ENCODE peak calls at places on chromosomes 2 and 18, in seven cellular contexts. F is thoracic aorta, B is heart right ventricle, J is Karpas-422, V is kidney epithelial cell, X is skeletal muscle cell, E is transverse colon. P is an unnamed sample.

GRCh38 chr2:235350234-235350633 is 143.6 kb upstream of the AGAP1 start:
- DNase-seq in V (no peak), X (no peak), B (no peak), J (no peak), E (no peak), F (no peak), P (no peak)

GRCh38 chr2:241772063-241772499 is 4.5 kb upstream of the GAL3ST2 start:
- DNase-seq in B (no peak), V (no peak), F (no peak), X (no peak), E (no peak), J (peak; percentile 77), P (no peak)

GRCh38 chr18:44325903-44326650 is 354.6 kb upstream of the SETBP1 start:
- DNase-seq in J (peak; percentile 82), B (no peak), E (peak; percentile 66), F (no peak), V (no peak), X (peak; percentile 35), P (peak; percentile 66)

GRCh38 chr18:44599409-44599808 is 81.3 kb upstream of the SETBP1 start:
- DNase-seq in E (no peak), B (peak; percentile 26), X (no peak), J (no peak), V (no peak), F (no peak), P (peak; percentile 55)

GRCh38 chr2:78521938-78522337 is 503.6 kb upstream of the REG3G start:
- DNase-seq in E (no peak), J (no peak), V (no peak), B (no peak), X (no peak), F (no peak), P (no peak)

GRCh38 chr2:134359367-134360081 is 105.7 kb downstream of the MGAT5 start:
- DNase-seq in J (no peak), F (no peak), V (no peak), E (peak; percentile 50), X (no peak), B (no peak), P (no peak)

GRCh38 chr2:14387332-14387731 is 245.2 kb upstream of the LRATD1 start:
- DNase-seq in E (no peak), J (no peak), B (no peak), X (no peak), F (no peak), V (no peak), P (no peak)

GRCh38 chr2:47769318-47769717 is 13.6 kb upstream of the MSH6 start:
- DNase-seq in V (no peak), E (no peak), J (no peak), B (no peak), X (no peak), F (no peak), P (no peak)

GRCh38 chr18:55458456-55459238 is 129.3 kb downstream of the TCF4 start:
- DNase-seq in F (no peak), J (no peak), V (no peak), X (no peak), E (no peak), B (no peak), P (no peak)

GRCh38 chr2:1010373-1011017 is 59.8 kb downstream of the SNTG2 start:
- DNase-seq in F (no peak), X (no peak), J (peak; percentile 71), E (no peak), B (peak; percentile 31), V (peak; percentile 42), P (no peak)

GRCh38 chr2:38073211-38074005 is 2.5 kb downstream of the CYP1B1 start:
- DNase-seq in J (no peak), E (no peak), F (no peak), B (no peak), V (no peak), X (no peak), P (no peak)

GRCh38 chr2:183024701-183025100 is 13.6 kb downstream of the NCKAP1 start:
- DNase-seq in B (no peak), V (no peak), F (no peak), X (peak; percentile 9), E (no peak), J (no peak), P (no peak)

GRCh38 chr2:217398860-217399259 is 539.0 kb upstream of the TNP1 start:
- DNase-seq in J (peak; percentile 88), B (peak; percentile 25), F (no peak), X (no peak), V (no peak), E (no peak), P (no peak)

GRCh38 chr2:27701676-27702075 is 38.0 kb downstream of the SLC4A1AP start:
- DNase-seq in V (no peak), F (no peak), B (peak; percentile 39), E (no peak), J (no peak), X (peak; percentile 41), P (no peak)

GRCh38 chr2:194223173-194223670 is 1433.8 kb upstream of the SLC39A10 start:
- DNase-seq in X (no peak), J (no peak), B (no peak), F (no peak), E (no peak), V (no peak), P (no peak)

GRCh38 chr2:207275779-207276178 is 110.0 kb upstream of the KLF7 start:
- DNase-seq in B (no peak), E (no peak), V (no peak), J (no peak), X (no peak), F (no peak), P (no peak)

GRCh38 chr2:86048888-86049287 is 56.8 kb downstream of the POLR1A start:
- DNase-seq in X (no peak), V (no peak), F (no peak), J (no peak), E (no peak), B (no peak), P (no peak)

GRCh38 chr2:100425573-100426383 is 8.3 kb upstream of the CHST10 start:
- DNase-seq in B (no peak), E (no peak), V (no peak), F (no peak), X (no peak), J (no peak), P (no peak)

GRCh38 chr2:34980689-34981088 is 1374.9 kb upstream of the CRIM1 start:
- DNase-seq in X (no peak), J (no peak), B (no peak), E (no peak), F (no peak), V (no peak), P (no peak)

GRCh38 chr2:157236404-157236803 is 21.1 kb upstream of the GALNT5 start:
- DNase-seq in F (no peak), V (no peak), E (no peak), X (no peak), J (no peak), B (no peak), P (no peak)

GRCh38 chr18:49227456-49227855 is 233.0 kb downstream of the DYM start:
- DNase-seq in J (no peak), E (peak; percentile 60), X (no peak), B (no peak), F (no peak), V (no peak), P (no peak)

GRCh38 chr2:219514196-219514761 is at the start of gene ASIC4:
- DNase-seq in E (no peak), X (no peak), B (peak; percentile 23), J (no peak), F (no peak), V (no peak), P (no peak)

GRCh38 chr2:127091886-127092285 is 15.1 kb downstream of the BIN1 start:
- DNase-seq in J (no peak), X (no peak), B (peak; percentile 2), V (no peak), E (no peak), F (no peak), P (no peak)

GRCh38 chr2:150872919-150873772 is 385.7 kb upstream of the RND3 start:
- DNase-seq in F (no peak), V (no peak), B (no peak), X (no peak), E (no peak), J (no peak), P (no peak)

GRCh38 chr2:77834360-77835002 is 312.3 kb upstream of the LRRTM4 start:
- DNase-seq in B (no peak), F (no peak), J (no peak), E (no peak), V (no peak), X (no peak), P (no peak)

GRCh38 chr2:162301151-162301804 is 17.2 kb downstream of the IFIH1 start:
- DNase-seq in E (peak; percentile 44), F (no peak), B (no peak), X (peak; percentile 25), V (no peak), J (peak; percentile 80), P (peak; percentile 44)
- H3K4me3 ChIP-seq in E (no peak overlapping the region), F (no peak overlapping the region), B (no peak overlapping the region), X (no peak overlapping the region), V (no peak overlapping the region), J (no peak overlapping the region), P (peak overlapping the region; percentile 12)

GRCh38 chr18:23320709-23321236 is 132.3 kb upstream of the RIOK3 start:
- DNase-seq in F (no peak), V (no peak), X (no peak), J (peak; percentile 62), E (no peak), B (no peak), P (no peak)
- H3K4me3 ChIP-seq in F (no peak overlapping the region), V (no peak overlapping the region), X (no peak overlapping the region), J (no peak overlapping the region), E (no peak overlapping the region), B (no peak overlapping the region), P (no peak overlapping the region)

DNA sequence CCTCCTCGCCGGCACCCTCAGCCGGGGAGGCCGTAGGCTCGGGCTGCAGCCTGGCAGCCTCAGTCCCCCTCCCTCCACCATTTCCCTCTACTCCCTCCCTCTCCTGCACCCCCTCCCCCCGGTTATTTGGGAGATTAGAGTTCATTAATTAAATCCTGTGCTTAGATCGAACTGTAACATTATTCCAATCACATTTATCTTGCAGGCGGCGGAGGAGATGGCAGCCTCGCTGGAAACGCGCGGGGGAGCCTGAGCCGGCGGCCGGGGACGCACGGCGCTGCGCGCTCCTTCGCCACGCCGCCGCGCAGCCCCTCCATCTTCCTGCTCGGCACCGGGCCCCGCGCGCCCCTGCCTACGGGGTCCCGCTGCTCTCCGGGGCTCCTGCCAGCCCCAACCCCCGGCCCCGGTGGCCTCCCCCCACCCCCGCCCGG is at the start of gene ST8SIA3:
- DNase-seq in E (no peak), B (no peak), F (no peak), X (no peak), V (no peak), J (no peak), P (no peak)
- H3K4me3 ChIP-seq in E (no peak within 1 kb of the TSS), B (no peak within 1 kb of the TSS), F (no peak within 1 kb of the TSS), X (no peak within 1 kb of the TSS), V (no peak within 1 kb of the TSS), J (no peak within 1 kb of the TSS), P (no peak within 1 kb of the TSS)

DNA sequence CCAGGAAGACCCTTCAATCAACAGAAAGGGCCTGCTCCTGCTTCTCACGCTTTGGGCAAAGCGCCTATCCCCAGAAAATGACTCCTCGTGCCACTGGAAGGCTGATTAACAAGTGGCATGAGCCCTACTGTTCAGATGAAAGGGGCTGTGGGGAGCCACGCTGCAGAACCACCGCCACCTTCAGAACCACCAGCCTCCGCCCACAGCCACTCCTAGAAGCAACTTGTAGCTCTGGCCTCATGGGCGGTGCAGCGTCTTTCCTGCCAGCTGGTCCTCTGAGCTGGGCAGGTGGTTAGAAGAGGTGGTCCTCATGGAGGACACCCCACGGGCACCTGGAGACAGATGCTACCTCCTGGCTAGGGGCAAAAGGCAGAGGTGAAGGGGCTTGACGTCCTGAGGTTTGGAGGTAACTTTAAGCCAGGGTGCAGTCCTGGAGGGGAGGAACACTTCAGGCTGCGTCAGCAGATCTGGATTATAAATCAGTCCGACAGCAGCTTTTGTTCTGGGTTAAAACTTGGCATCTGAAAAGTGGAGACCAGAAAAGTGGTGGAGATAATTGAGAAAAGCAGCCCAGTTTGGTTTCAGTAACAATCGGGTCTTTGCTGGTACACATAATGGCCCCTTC is 863 bp upstream of the SEMA4C start:
- DNase-seq in J (no peak), E (peak; percentile 73), X (no peak), V (no peak), B (peak; percentile 53), F (no peak), P (no peak)
- H3K4me3 ChIP-seq in J (no peak overlapping the region), E (peak overlapping the region; percentile 78), X (peak overlapping the region; percentile 77), V (peak overlapping the region; percentile 94), B (peak overlapping the region; percentile 97), F (peak overlapping the region; percentile 97), P (peak overlapping the region; percentile 85)

P was measured in brain microvascular endothelial cell.